ENCODE peak calls at places on chromosome 15, in five cellular contexts. I is fibroblast of pulmonary artery, S is foreskin fibroblast, U is cardiac fibroblast, W is HCT116. R is an unnamed sample.

GRCh38 chr15:67480741-67481140 is 40.2 kb upstream of the C15orf61 start:
- DNase-seq in I (no peak), S (peak), U (no peak), W (no peak), R (no peak)

GRCh38 chr15:35436422-35436821 is 109.5 kb downstream of the DPH6 start:
- DNase-seq in I (no peak), S (no peak), U (no peak), W (no peak), R (no peak)

GRCh38 chr15:33360876-33361275 is 50.1 kb downstream of the RYR3 start:
- DNase-seq in I (no peak), S (no peak), U (no peak), W (no peak), R (no peak)

GRCh38 chr15:69876556-69876955 is 221.2 kb downstream of the TLE3 start:
- DNase-seq in I (no peak), S (no peak), U (no peak), W (no peak), R (no peak)

GRCh38 chr15:66789029-66790025 is 87.3 kb downstream of the SMAD6 start:
- DNase-seq in I (peak), S (peak), U (peak), W (no peak), R (no peak)

GRCh38 chr15:73630030-73630429 is 3.2 kb downstream of the NPTN start:
- DNase-seq in I (no peak), S (no peak), U (no peak), W (no peak), R (no peak)

GRCh38 chr15:62445244-62445643 is 280.2 kb upstream of the C2CD4B start:
- DNase-seq in I (no peak), S (peak), U (no peak), W (no peak), R (no peak)

GRCh38 chr15:75455982-75456531 is 4.6 kb upstream of the SIN3A start:
- DNase-seq in I (peak), S (peak), U (peak), W (peak), R (no peak)

GRCh38 chr15:67144609-67145306 is 79.4 kb downstream of the SMAD3 start:
- DNase-seq in I (peak), S (peak), U (peak), W (no peak), R (peak)

GRCh38 chr15:40755821-40756220 is 767 bp upstream of the RMDN3 start:
- DNase-seq in I (no peak), S (no peak), U (no peak), W (no peak), R (no peak)

GRCh38 chr15:68364028-68364659 is 67.8 kb downstream of the ITGA11 start:
- DNase-seq in I (peak), S (no peak), U (peak), W (no peak), R (no peak)

GRCh38 chr15:63283126-63283525 is 5.7 kb downstream of the APH1B start:
- DNase-seq in I (no peak), S (no peak), U (no peak), W (no peak), R (no peak)

GRCh38 chr15:74303741-74304309 is 63.6 kb downstream of the CYP11A1 start:
- DNase-seq in I (no peak), S (no peak), U (no peak), W (no peak), R (no peak)

GRCh38 chr15:72207576-72208085 is 10.0 kb upstream of the GRAMD2A start:
- DNase-seq in I (no peak), S (no peak), U (no peak), W (no peak), R (no peak)

GRCh38 chr15:43987924-43988323 is 161.1 kb downstream of the WDR76 start:
- DNase-seq in I (no peak), S (no peak), U (no peak), W (no peak), R (no peak)

GRCh38 chr15:71784719-71785118 is 25.6 kb upstream of the NR2E3 start:
- DNase-seq in I (no peak), S (no peak), U (no peak), W (no peak), R (no peak)

GRCh38 chr15:87902772-87903388 is 353.7 kb downstream of the NTRK3 start:
- DNase-seq in I (peak), S (no peak), U (peak), W (no peak), R (no peak)

GRCh38 chr15:38012894-38013293 is 78.5 kb downstream of the TMCO5A start:
- DNase-seq in I (no peak), S (no peak), U (no peak), W (no peak), R (no peak)

GRCh38 chr15:67120839-67121540 is 55.6 kb downstream of the SMAD3 start:
- DNase-seq in I (peak), S (peak), U (peak), W (no peak), R (no peak)

GRCh38 chr15:66472176-66472999 is 25.2 kb downstream of the SNAPC5 start:
- DNase-seq in I (peak), S (peak), U (peak), W (no peak), R (no peak)

GRCh38 chr15:59438891-59439290 is 905 bp downstream of the FAM81A start:
- DNase-seq in I (no peak), S (peak), U (no peak), W (no peak), R (no peak)

GRCh38 chr15:34470091-34470490 is 32.5 kb upstream of the GOLGA8A start:
- DNase-seq in I (no peak), S (no peak), U (no peak), W (no peak), R (no peak)

GRCh38 chr15:101243420-101243819 is 8.4 kb downstream of the CHSY1 start:
- DNase-seq in I (no peak), S (no peak), U (no peak), W (no peak), R (no peak)

GRCh38 chr15:64894395-64895056 is 17.2 kb upstream of the ANKDD1A start:
- DNase-seq in I (no peak), S (no peak), U (no peak), W (no peak), R (no peak)

GRCh38 chr15:75814794-75815193 is 28.5 kb upstream of the UBE2Q2 start:
- DNase-seq in I (no peak), S (no peak), U (no peak), W (no peak), R (no peak)

GRCh38 chr15:70066004-70066403 is 31.7 kb downstream of the TLE3 start:
- DNase-seq in I (no peak), S (no peak), U (no peak), W (no peak), R (no peak)

GRCh38 chr15:90351479-90352108 is 490 bp upstream of the ZNF774 start:
- DNase-seq in I (no peak), S (no peak), U (no peak), W (no peak), R (no peak)
- H3K4me3 ChIP-seq in I (peak), S (peak), U (peak), W (peak), R (peak)

GRCh38 chr15:92143765-92144164 is 249.9 kb upstream of the ST8SIA2 start:
- DNase-seq in I (no peak), S (no peak), U (no peak), W (no peak), R (no peak)

GRCh38 chr15:92141607-92142006 is 252.1 kb upstream of the ST8SIA2 start:
- DNase-seq in I (no peak), S (no peak), U (no peak), W (no peak), R (no peak)

GRCh38 chr15:92142242-92143232 is 251.1 kb upstream of the ST8SIA2 start:
- DNase-seq in I (peak), S (no peak), U (peak), W (no peak), R (peak)

DNA sequence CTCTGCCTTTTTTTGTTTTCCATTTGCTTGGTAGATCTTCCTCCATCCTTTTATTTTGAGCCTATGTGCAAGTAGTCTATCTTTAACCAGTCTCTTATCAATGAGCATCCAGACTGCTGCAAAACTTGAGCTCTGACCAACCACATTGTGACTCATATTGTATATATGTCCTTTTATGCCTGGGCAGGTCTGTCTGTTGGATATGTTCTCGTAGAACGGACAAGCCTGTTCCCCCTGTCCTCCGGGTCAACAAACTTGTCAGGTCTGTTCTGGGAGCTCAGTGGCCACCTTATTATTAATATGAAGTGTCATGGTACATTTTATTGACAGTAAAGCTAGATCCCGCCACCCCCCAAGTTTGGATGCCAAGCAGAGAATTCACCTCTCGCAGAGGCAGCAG is 252.9 kb upstream of the ST8SIA2 start:
- DNase-seq in I (no peak), S (no peak), U (no peak), W (no peak), R (no peak)
- TF ChIP-seq CTCF in I (no peak), S (no peak), U (no peak), W (no peak), R (no peak)

DNA sequence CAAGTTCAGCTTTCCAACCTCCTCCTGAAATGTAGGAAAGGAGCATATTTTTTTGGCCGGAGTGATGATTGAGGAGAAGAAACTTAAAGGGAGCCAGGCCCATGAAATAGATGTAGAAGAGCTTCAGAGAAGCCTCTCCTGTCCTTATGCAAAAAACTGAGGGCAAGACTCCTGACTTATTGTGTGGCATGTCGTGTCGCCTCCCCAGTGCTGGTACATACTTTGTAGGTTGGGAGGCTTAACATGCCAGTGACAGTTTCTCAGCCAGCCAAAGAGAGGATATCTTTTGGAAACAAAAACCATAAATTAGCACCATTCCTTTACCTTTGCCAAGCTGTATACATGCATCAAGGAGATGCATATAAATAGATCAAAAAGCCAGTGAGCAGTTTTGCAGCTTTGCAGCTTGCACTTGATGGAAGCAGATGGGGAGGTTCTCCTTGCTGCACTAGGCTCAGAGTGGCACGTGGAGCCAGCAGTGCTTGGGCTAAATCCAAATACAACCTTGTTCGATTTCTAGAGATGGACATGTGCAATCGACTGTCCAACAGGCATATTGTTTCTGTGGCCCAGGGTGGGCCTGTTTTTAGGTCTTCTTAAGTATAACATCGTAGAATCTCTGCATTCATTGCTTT is 10.2 kb downstream of the SLCO3A1 start:
- DNase-seq in I (no peak), S (no peak), U (no peak), W (no peak), R (no peak)
- H3K4me3 ChIP-seq in I (no peak), S (no peak), U (no peak), W (no peak), R (no peak)

GRCh38 chr15:78791357-78791756 is 19.9 kb downstream of the ADAMTS7 start:
- DNase-seq in I (no peak), S (no peak), U (no peak), W (no peak), R (no peak)

GRCh38 chr15:78788261-78788660 is 23.0 kb downstream of the ADAMTS7 start:
- DNase-seq in I (no peak), S (no peak), U (no peak), W (no peak), R (no peak)

GRCh38 chr15:78795043-78795442 is 16.2 kb downstream of the ADAMTS7 start:
- DNase-seq in I (no peak), S (no peak), U (no peak), W (no peak), R (no peak)

GRCh38 chr15:78789615-78790014 is 21.6 kb downstream of the ADAMTS7 start:
- DNase-seq in I (no peak), S (no peak), U (no peak), W (no peak), R (no peak)

DNA sequence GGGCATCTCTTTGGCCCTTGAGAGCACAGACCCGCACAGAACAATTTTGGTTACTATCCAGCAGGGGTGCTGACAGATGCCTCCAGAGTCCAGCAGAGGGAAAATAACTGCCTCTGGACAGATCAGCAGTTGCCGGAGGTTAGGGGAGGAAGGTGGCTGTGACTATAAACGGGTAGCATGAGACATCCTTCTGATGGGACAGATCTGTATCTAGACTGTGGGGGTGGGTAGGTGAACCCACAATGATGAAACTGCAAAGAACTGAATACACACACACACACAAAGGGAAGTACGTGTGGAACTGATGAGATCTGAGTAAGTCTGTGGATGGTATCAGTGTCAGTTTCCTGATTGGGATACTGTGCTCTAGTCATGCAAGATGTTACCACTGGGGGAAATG is 21.2 kb downstream of the ADAMTS7 start:
- DNase-seq in I (no peak), S (no peak), U (no peak), W (no peak), R (no peak)
- TF ChIP-seq CTCF in I (no peak), S (no peak), U (no peak), W (no peak), R (no peak)

DNA sequence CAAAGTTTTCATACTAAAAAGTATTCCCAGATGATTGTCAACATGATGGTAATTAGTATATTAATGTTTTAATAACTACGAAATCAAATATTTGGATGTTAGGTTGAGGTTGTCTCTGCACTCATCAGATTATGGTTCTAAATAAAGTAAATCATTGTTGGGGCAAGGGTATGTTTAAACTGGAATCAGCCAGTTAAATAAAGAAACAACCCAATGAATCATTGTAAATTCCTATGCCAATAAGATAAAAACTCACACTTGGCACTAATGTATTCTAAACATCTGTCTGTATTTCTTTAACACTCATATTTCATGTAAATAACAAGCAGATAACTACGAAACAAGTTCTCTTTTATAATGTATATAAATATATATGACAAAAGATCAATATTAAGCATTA is 92.7 kb downstream of the PEAK1 start:
- DNase-seq in I (peak), S (no peak), U (no peak), W (no peak), R (no peak)
- H3K4me3 ChIP-seq in I (no peak), S (no peak), U (no peak), W (no peak), R (no peak)

GRCh38 chr15:52076889-52077781 is 35.4 kb downstream of the BCL2L10 start:
- DNase-seq in I (peak), S (peak), U (peak), W (peak), R (no peak)
- TF ChIP-seq CTCF in I (peak), S (no peak), U (peak), W (no peak), R (peak)

DNA sequence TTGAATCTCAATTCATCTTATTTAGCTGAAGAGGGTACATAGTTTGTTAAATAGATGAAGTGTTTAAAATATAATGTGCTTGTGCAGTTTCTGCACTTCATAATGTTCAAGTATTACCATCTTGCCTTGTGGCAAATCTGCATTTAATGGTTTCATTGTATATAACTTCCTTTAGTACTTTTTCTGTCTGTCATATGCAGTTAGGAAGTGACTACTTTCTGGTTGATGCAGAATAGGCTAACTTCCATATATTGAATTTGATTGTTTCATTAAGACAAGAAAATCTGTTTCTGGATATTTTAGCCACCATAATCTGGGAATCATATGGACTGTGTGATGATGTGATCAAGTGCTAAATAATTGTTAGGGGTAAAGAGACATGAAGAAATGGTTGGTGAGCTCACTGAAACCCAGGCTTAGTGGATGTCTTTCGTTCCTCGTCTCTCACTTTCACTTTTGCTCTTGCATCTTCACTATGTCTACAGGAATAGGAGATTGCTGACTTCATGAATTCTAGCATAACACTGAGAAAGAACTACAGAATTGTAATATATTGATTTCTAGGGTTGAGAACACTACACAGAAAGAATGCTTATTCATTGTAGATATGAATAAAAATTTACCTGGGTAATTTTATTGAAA is 3.5 kb upstream of the MNS1 start:
- DNase-seq in I (peak), S (peak), U (no peak), W (no peak), R (no peak)
- H3K4me3 ChIP-seq in I (peak), S (peak), U (no peak), W (no peak), R (no peak)

DNA sequence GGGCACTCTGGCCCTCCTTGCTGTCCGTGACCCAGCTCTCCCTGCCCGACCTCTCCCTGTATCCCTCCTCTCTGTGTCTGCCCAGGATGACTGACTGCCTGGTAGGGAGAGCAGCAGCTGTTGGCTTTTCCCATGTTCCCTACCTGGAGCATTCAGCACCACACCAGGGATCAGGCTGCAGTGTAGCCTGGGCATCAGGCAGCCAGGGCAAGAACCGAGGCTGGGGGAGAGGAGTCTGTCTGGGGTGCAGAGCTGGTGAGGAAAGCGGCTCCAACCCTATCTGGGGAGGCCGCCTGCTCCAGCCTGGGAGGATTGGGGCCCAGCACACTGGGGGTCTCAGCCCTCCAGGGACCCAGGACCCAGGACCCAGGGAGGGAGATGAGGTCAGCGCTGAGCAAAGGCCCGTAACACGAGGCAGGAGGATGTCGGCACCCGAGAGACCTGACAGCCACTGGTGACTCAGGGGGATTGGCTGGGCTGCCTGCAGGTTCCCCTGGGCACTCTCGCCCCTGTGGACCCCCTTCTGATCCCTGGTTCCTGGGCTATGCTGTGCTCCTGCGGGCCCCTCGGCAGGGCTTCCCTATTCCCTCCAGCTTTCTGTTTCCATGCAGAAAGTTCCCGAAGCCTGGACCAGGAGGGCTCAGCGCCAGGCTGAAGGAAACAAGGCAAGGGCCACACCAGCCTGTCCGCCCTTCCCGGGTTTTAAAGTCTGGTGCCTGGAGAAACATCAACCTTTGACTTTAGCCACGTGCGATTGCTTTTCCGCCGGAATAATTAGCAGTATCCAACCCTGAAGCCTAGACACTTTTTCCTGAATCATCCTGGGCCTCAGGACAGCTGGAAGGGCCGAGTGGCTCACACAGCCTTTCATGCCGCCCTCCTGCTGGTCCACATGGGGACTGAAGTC is 128.2 kb upstream of the MEF2A start:
- DNase-seq in I (no peak), S (no peak), U (no peak), W (no peak), R (no peak)
- TF ChIP-seq CTCF in I (no peak), S (no peak), U (no peak), W (no peak), R (no peak)

R was measured in retinal pigment epithelial cell.